ENCODE peak calls at places on chromosomes 5 and 9, in seven cellular contexts. R, K, T, Y, P, U and O are unnamed samples.
A peak's percentile ranks its signal among the peaks of the same experiment; 100 is the strongest.

GRCh38 chr5:14216902-14217301 is 73.8 kb downstream of the TRIO start:
- DNase-seq in R (peak; percentile 79), K (no peak), T (no peak), Y (no peak), P (no peak), U (no peak), O (no peak)

GRCh38 chr5:37554938-37555337 is 175.8 kb downstream of the WDR70 start:
- DNase-seq in R (no peak), K (peak; percentile 19), T (no peak), Y (peak; percentile 19), P (peak; percentile 23), U (no peak), O (no peak)

GRCh38 chr5:138606378-138606777 is 31.2 kb upstream of the HSPA9 start:
- DNase-seq in R (no peak), K (no peak), T (no peak), Y (no peak), P (no peak), U (no peak), O (no peak)

GRCh38 chr9:130465383-130466096 is 20.8 kb downstream of the ASS1 start:
- DNase-seq in R (peak; percentile 52), K (no peak), T (no peak), Y (no peak), P (no peak), U (no peak), O (peak; percentile 44)

GRCh38 chr9:72324974-72325373 is 40.0 kb downstream of the ZFAND5 start:
- DNase-seq in R (no peak), K (no peak), T (no peak), Y (no peak), P (no peak), U (no peak), O (no peak)

GRCh38 chr9:78296208-78296892 is 575 bp upstream of the PSAT1 start:
- DNase-seq in R (peak; percentile 77), K (peak; percentile 42), T (no peak), Y (peak; percentile 24), P (peak; percentile 48), U (peak; percentile 29), O (peak; percentile 75)

GRCh38 chr9:97615439-97616072 is 17.6 kb downstream of the TSTD2 start:
- DNase-seq in R (no peak), K (peak; percentile 71), T (no peak), Y (peak; percentile 29), P (peak; percentile 78), U (peak; percentile 75), O (no peak)

GRCh38 chr5:134547579-134547978 is 22.1 kb downstream of the JADE2 start:
- DNase-seq in R (no peak), K (peak; percentile 82), T (no peak), Y (no peak), P (peak; percentile 69), U (peak; percentile 91), O (peak; percentile 68)

GRCh38 chr9:20361220-20361619 is 261.1 kb downstream of the MLLT3 start:
- DNase-seq in R (no peak), K (no peak), T (no peak), Y (no peak), P (no peak), U (no peak), O (no peak)

GRCh38 chr5:96637191-96637590 is 25.0 kb upstream of the CAST start:
- DNase-seq in R (no peak), K (no peak), T (no peak), Y (no peak), P (no peak), U (no peak), O (no peak)

GRCh38 chr5:10621837-10622236 is 58.0 kb downstream of the ANKRD33B start:
- DNase-seq in R (no peak), K (no peak), T (peak; percentile 19), Y (no peak), P (no peak), U (no peak), O (no peak)